ENCODE peak calls at places on chromosomes 3 and 15, in six cellular contexts. T, Y, K, B, X and A are unnamed samples.

GRCh38 chr15:59553879-59554735 is 57.5 kb upstream of the GCNT3 start:
- DNase-seq in T (no peak), Y (no peak), K (peak; percentile 70), B (peak; percentile 66), X (no peak), A (no peak)

GRCh38 chr15:42444415-42445063 is 46.4 kb downstream of the ZNF106 start:
- DNase-seq in T (no peak), Y (no peak), K (no peak), B (peak; percentile 18), X (peak; percentile 27), A (no peak)

GRCh38 chr3:149080011-149080698 is 6.2 kb downstream of the HLTF start:
- DNase-seq in T (no peak), Y (no peak), K (peak; percentile 20), B (peak; percentile 33), X (no peak), A (no peak)

GRCh38 chr3:15860014-15860934 is 62.5 kb upstream of the ANKRD28 start:
- DNase-seq in T (peak; percentile 35), Y (peak; percentile 31), K (peak; percentile 30), B (peak; percentile 45), X (peak; percentile 82), A (peak; percentile 6)

GRCh38 chr15:52326758-52327157 is 31.2 kb upstream of the MYO5C start:
- DNase-seq in T (no peak), Y (no peak), K (no peak), B (peak; percentile 52), X (no peak), A (no peak)

GRCh38 chr3:42547401-42547945 is 34.3 kb downstream of the SEC22C start:
- DNase-seq in T (peak; percentile 19), Y (peak; percentile 1), K (peak; percentile 23), B (peak; percentile 72), X (peak; percentile 73), A (peak; percentile 58)

GRCh38 chr3:37703633-37704032 is 158.0 kb upstream of the CTDSPL start:
- DNase-seq in T (no peak), Y (no peak), K (peak; percentile 30), B (peak; percentile 63), X (no peak), A (no peak)

GRCh38 chr3:72113564-72113963 is 328.6 kb upstream of the PROK2 start:
- DNase-seq in T (no peak), Y (no peak), K (no peak), B (no peak), X (no peak), A (no peak)

GRCh38 chr3:6791161-6791560 is 69.8 kb upstream of the GRM7 start:
- DNase-seq in T (no peak), Y (no peak), K (no peak), B (peak; percentile 1), X (no peak), A (no peak)

GRCh38 chr3:48142316-48142870 is 45.8 kb downstream of the CDC25A start:
- DNase-seq in T (no peak), Y (no peak), K (no peak), B (no peak), X (no peak), A (no peak)